ENCODE peak calls at places on chromosome X, in nine cellular contexts. One of them, this sample, is unnamed.

GRCh38 chrX:151151668-151152267 is 24.6 kb upstream of the GPR50 start:
- DNase-seq in CD4-positive, alpha-beta T cell: no peak
- DNase-seq in cardiac muscle cell: peak; percentile 64
- DNase-seq in mammary epithelial cell: peak; percentile 31
- DNase-seq in endodermal cell: peak; percentile 57
- DNase-seq in uterus: no peak
- DNase-seq in tibial nerve: peak; percentile 11
- DNase-seq in aorta: no peak
- DNase-seq in A673: peak; percentile 67
- DNase-seq in this sample: no peak

GRCh38 chrX:119067023-119067739 is 5.6 kb upstream of the CT47C1 start:
- DNase-seq in aorta: peak; percentile 84
- DNase-seq in uterus: peak; percentile 55
- DNase-seq in mammary epithelial cell: peak; percentile 27
- DNase-seq in endodermal cell: peak; percentile 79
- DNase-seq in CD4-positive, alpha-beta T cell: peak; percentile 7
- DNase-seq in cardiac muscle cell: peak; percentile 70
- DNase-seq in A673: peak; percentile 63
- DNase-seq in tibial nerve: peak; percentile 67
- DNase-seq in this sample: peak; percentile 0

GRCh38 chrX:13699183-13699826 is 10.4 kb downstream of the RAB9A start:
- DNase-seq in uterus: no peak
- DNase-seq in CD4-positive, alpha-beta T cell: no peak
- DNase-seq in endodermal cell: no peak
- DNase-seq in A673: no peak
- DNase-seq in cardiac muscle cell: no peak
- DNase-seq in tibial nerve: no peak
- DNase-seq in mammary epithelial cell: no peak
- DNase-seq in aorta: no peak
- DNase-seq in this sample: no peak

GRCh38 chrX:152637649-152638442 is at the start of gene GABRQ:
- DNase-seq in uterus: no peak
- DNase-seq in CD4-positive, alpha-beta T cell: no peak
- DNase-seq in cardiac muscle cell: peak; percentile 45
- DNase-seq in tibial nerve: no peak
- DNase-seq in mammary epithelial cell: no peak
- DNase-seq in A673: peak; percentile 70
- DNase-seq in aorta: no peak
- DNase-seq in endodermal cell: peak; percentile 94
- DNase-seq in this sample: no peak

GRCh38 chrX:87525771-87526229 is 8.2 kb downstream of the KLHL4 start:
- DNase-seq in mammary epithelial cell: peak; percentile 71
- DNase-seq in endodermal cell: no peak
- DNase-seq in CD4-positive, alpha-beta T cell: no peak
- DNase-seq in tibial nerve: no peak
- DNase-seq in A673: no peak
- DNase-seq in cardiac muscle cell: peak; percentile 79
- DNase-seq in uterus: no peak
- DNase-seq in aorta: no peak
- DNase-seq in this sample: no peak

GRCh38 chrX:13029341-13029740 is 15.1 kb downstream of the FAM9C start:
- DNase-seq in mammary epithelial cell: no peak
- DNase-seq in cardiac muscle cell: peak; percentile 59
- DNase-seq in endodermal cell: peak; percentile 84
- DNase-seq in uterus: peak; percentile 54
- DNase-seq in CD4-positive, alpha-beta T cell: peak; percentile 9
- DNase-seq in tibial nerve: peak; percentile 33
- DNase-seq in aorta: no peak
- DNase-seq in A673: peak; percentile 55
- DNase-seq in this sample: no peak

GRCh38 chrX:23334536-23334870 is at the start of gene PTCHD1:
- DNase-seq in endodermal cell: no peak
- DNase-seq in uterus: no peak
- DNase-seq in aorta: no peak
- DNase-seq in CD4-positive, alpha-beta T cell: no peak
- DNase-seq in cardiac muscle cell: no peak
- DNase-seq in mammary epithelial cell: no peak
- DNase-seq in A673: no peak
- DNase-seq in tibial nerve: no peak
- DNase-seq in this sample: no peak

GRCh38 chrX:111322231-111322855 is 52.1 kb upstream of the CAPN6 start:
- DNase-seq in CD4-positive, alpha-beta T cell: no peak
- DNase-seq in mammary epithelial cell: no peak
- DNase-seq in tibial nerve: no peak
- DNase-seq in cardiac muscle cell: no peak
- DNase-seq in A673: no peak
- DNase-seq in endodermal cell: no peak
- DNase-seq in uterus: no peak
- DNase-seq in aorta: no peak
- DNase-seq in this sample: no peak

GRCh38 chrX:63250253-63250868 is 100.8 kb downstream of the SPIN4 start:
- DNase-seq in tibial nerve: peak; percentile 58
- DNase-seq in uterus: peak; percentile 34
- DNase-seq in endodermal cell: peak; percentile 74
- DNase-seq in mammary epithelial cell: peak; percentile 65
- DNase-seq in cardiac muscle cell: peak; percentile 84
- DNase-seq in CD4-positive, alpha-beta T cell: peak; percentile 8
- DNase-seq in A673: peak; percentile 72
- DNase-seq in aorta: no peak
- DNase-seq in this sample: no peak

GRCh38 chrX:120365320-120365719 is 3.4 kb downstream of the ATP1B4 start:
- DNase-seq in mammary epithelial cell: no peak
- DNase-seq in aorta: no peak
- DNase-seq in tibial nerve: no peak
- DNase-seq in A673: peak; percentile 42
- DNase-seq in uterus: no peak
- DNase-seq in endodermal cell: peak; percentile 85
- DNase-seq in CD4-positive, alpha-beta T cell: peak; percentile 14
- DNase-seq in cardiac muscle cell: peak; percentile 17
- DNase-seq in this sample: peak; percentile 25

GRCh38 chrX:104670051-104670450 is 104.1 kb downstream of the IL1RAPL2 start:
- DNase-seq in A673: no peak
- DNase-seq in uterus: no peak
- DNase-seq in endodermal cell: no peak
- DNase-seq in aorta: no peak
- DNase-seq in CD4-positive, alpha-beta T cell: no peak
- DNase-seq in mammary epithelial cell: no peak
- DNase-seq in tibial nerve: no peak
- DNase-seq in cardiac muscle cell: no peak
- DNase-seq in this sample: no peak

GRCh38 chrX:147635186-147635585 is 276.5 kb upstream of the FMR1 start:
- DNase-seq in endodermal cell: no peak
- DNase-seq in uterus: no peak
- DNase-seq in mammary epithelial cell: no peak
- DNase-seq in A673: no peak
- DNase-seq in cardiac muscle cell: no peak
- DNase-seq in tibial nerve: no peak
- DNase-seq in CD4-positive, alpha-beta T cell: no peak
- DNase-seq in aorta: no peak
- DNase-seq in this sample: no peak

GRCh38 chrX:46838974-46839480 is 2.2 kb downstream of the RP2 start:
- DNase-seq in tibial nerve: no peak
- DNase-seq in mammary epithelial cell: no peak
- DNase-seq in endodermal cell: no peak
- DNase-seq in cardiac muscle cell: no peak
- DNase-seq in A673: no peak
- DNase-seq in aorta: no peak
- DNase-seq in CD4-positive, alpha-beta T cell: no peak
- DNase-seq in uterus: no peak
- DNase-seq in this sample: no peak

GRCh38 chrX:30652527-30653414 is 452 bp upstream of the GK start:
- DNase-seq in uterus: peak; percentile 93
- DNase-seq in A673: peak; percentile 91
- DNase-seq in mammary epithelial cell: peak; percentile 85
- DNase-seq in tibial nerve: peak; percentile 88
- DNase-seq in cardiac muscle cell: peak; percentile 96
- DNase-seq in endodermal cell: peak; percentile 97
- DNase-seq in aorta: peak; percentile 97
- DNase-seq in CD4-positive, alpha-beta T cell: peak; percentile 85
- DNase-seq in this sample: peak; percentile 85

GRCh38 chrX:119539872-119540271 is 25.3 kb downstream of the STEEP1 start:
- DNase-seq in mammary epithelial cell: no peak
- DNase-seq in endodermal cell: peak; percentile 49
- DNase-seq in aorta: no peak
- DNase-seq in CD4-positive, alpha-beta T cell: no peak
- DNase-seq in cardiac muscle cell: no peak
- DNase-seq in A673: peak; percentile 10
- DNase-seq in tibial nerve: no peak
- DNase-seq in uterus: no peak
- DNase-seq in this sample: no peak

GRCh38 chrX:20595928-20596550 is 329.3 kb upstream of the RPS6KA3 start:
- DNase-seq in cardiac muscle cell: peak; percentile 25
- DNase-seq in tibial nerve: no peak
- DNase-seq in aorta: no peak
- DNase-seq in mammary epithelial cell: peak; percentile 69
- DNase-seq in endodermal cell: no peak
- DNase-seq in CD4-positive, alpha-beta T cell: no peak
- DNase-seq in uterus: no peak
- DNase-seq in A673: no peak
- DNase-seq in this sample: no peak

GRCh38 chrX:69022430-69022829 is 142.8 kb downstream of the PJA1 start:
- DNase-seq in uterus: no peak
- DNase-seq in tibial nerve: no peak
- DNase-seq in CD4-positive, alpha-beta T cell: no peak
- DNase-seq in endodermal cell: peak; percentile 13
- DNase-seq in mammary epithelial cell: no peak
- DNase-seq in aorta: no peak
- DNase-seq in A673: no peak
- DNase-seq in cardiac muscle cell: no peak
- DNase-seq in this sample: no peak

GRCh38 chrX:68018248-68019203 is 414.8 kb downstream of the OPHN1 start:
- DNase-seq in aorta: no peak
- DNase-seq in uterus: no peak
- DNase-seq in endodermal cell: peak; percentile 86
- DNase-seq in mammary epithelial cell: peak; percentile 26
- DNase-seq in cardiac muscle cell: peak; percentile 35
- DNase-seq in CD4-positive, alpha-beta T cell: no peak
- DNase-seq in tibial nerve: no peak
- DNase-seq in A673: peak; percentile 41
- DNase-seq in this sample: no peak

GRCh38 chrX:148572332-148572731 is 71.9 kb downstream of the AFF2 start:
- DNase-seq in tibial nerve: no peak
- DNase-seq in endodermal cell: no peak
- DNase-seq in aorta: no peak
- DNase-seq in A673: no peak
- DNase-seq in mammary epithelial cell: peak; percentile 41
- DNase-seq in cardiac muscle cell: no peak
- DNase-seq in CD4-positive, alpha-beta T cell: no peak
- DNase-seq in uterus: no peak
- DNase-seq in this sample: no peak

GRCh38 chrX:104968241-104968640 is 252.3 kb downstream of the TEX13A start:
- DNase-seq in A673: no peak
- DNase-seq in uterus: no peak
- DNase-seq in tibial nerve: no peak
- DNase-seq in endodermal cell: no peak
- DNase-seq in mammary epithelial cell: no peak
- DNase-seq in aorta: no peak
- DNase-seq in cardiac muscle cell: no peak
- DNase-seq in CD4-positive, alpha-beta T cell: no peak
- DNase-seq in this sample: no peak

GRCh38 chrX:38435130-38435529 is 82.7 kb downstream of the OTC start:
- DNase-seq in aorta: no peak
- DNase-seq in tibial nerve: no peak
- DNase-seq in cardiac muscle cell: no peak
- DNase-seq in mammary epithelial cell: no peak
- DNase-seq in A673: no peak
- DNase-seq in CD4-positive, alpha-beta T cell: no peak
- DNase-seq in endodermal cell: no peak
- DNase-seq in uterus: no peak
- DNase-seq in this sample: no peak

GRCh38 chrX:103658681-103659433 is 27.6 kb downstream of the MORF4L2 start:
- DNase-seq in aorta: no peak
- DNase-seq in tibial nerve: no peak
- DNase-seq in uterus: no peak
- DNase-seq in cardiac muscle cell: no peak
- DNase-seq in A673: peak; percentile 5
- DNase-seq in endodermal cell: no peak
- DNase-seq in CD4-positive, alpha-beta T cell: no peak
- DNase-seq in mammary epithelial cell: no peak
- DNase-seq in this sample: no peak

GRCh38 chrX:129779086-129779672 is 570 bp upstream of the SASH3 start:
- DNase-seq in uterus: no peak
- DNase-seq in A673: no peak
- DNase-seq in mammary epithelial cell: no peak
- DNase-seq in cardiac muscle cell: no peak
- DNase-seq in aorta: no peak
- DNase-seq in endodermal cell: peak; percentile 5
- DNase-seq in tibial nerve: no peak
- DNase-seq in CD4-positive, alpha-beta T cell: no peak
- DNase-seq in this sample: no peak
- H3K27ac ChIP-seq in uterus: no peak overlapping the region
- H3K27ac ChIP-seq in A673: no peak overlapping the region
- H3K27ac ChIP-seq in mammary epithelial cell: no peak overlapping the region
- H3K27ac ChIP-seq in cardiac muscle cell: no peak overlapping the region
- H3K27ac ChIP-seq in aorta: no peak overlapping the region
- H3K27ac ChIP-seq in endodermal cell: no peak overlapping the region
- H3K27ac ChIP-seq in tibial nerve: no peak overlapping the region
- H3K27ac ChIP-seq in CD4-positive, alpha-beta T cell: peak overlapping the region; percentile 90
- H3K27ac ChIP-seq in this sample: no peak overlapping the region

GRCh38 chrX:118024482-118024881 is 92.1 kb downstream of the KLHL13 start:
- DNase-seq in CD4-positive, alpha-beta T cell: no peak
- DNase-seq in mammary epithelial cell: no peak
- DNase-seq in tibial nerve: no peak
- DNase-seq in uterus: no peak
- DNase-seq in cardiac muscle cell: no peak
- DNase-seq in A673: no peak
- DNase-seq in aorta: no peak
- DNase-seq in endodermal cell: no peak
- DNase-seq in this sample: no peak
- H3K27ac ChIP-seq in CD4-positive, alpha-beta T cell: no peak overlapping the region
- H3K27ac ChIP-seq in mammary epithelial cell: no peak overlapping the region
- H3K27ac ChIP-seq in tibial nerve: no peak overlapping the region
- H3K27ac ChIP-seq in uterus: no peak overlapping the region
- H3K27ac ChIP-seq in cardiac muscle cell: no peak overlapping the region
- H3K27ac ChIP-seq in A673: no peak overlapping the region
- H3K27ac ChIP-seq in aorta: no peak overlapping the region
- H3K27ac ChIP-seq in endodermal cell: no peak overlapping the region
- H3K27ac ChIP-seq in this sample: no peak overlapping the region

GRCh38 chrX:129780441-129781105 is 824 bp downstream of the SASH3 start:
- DNase-seq in uterus: no peak
- DNase-seq in tibial nerve: no peak
- DNase-seq in cardiac muscle cell: no peak
- DNase-seq in aorta: peak; percentile 65
- DNase-seq in CD4-positive, alpha-beta T cell: no peak
- DNase-seq in endodermal cell: no peak
- DNase-seq in mammary epithelial cell: no peak
- DNase-seq in A673: no peak
- DNase-seq in this sample: no peak
- H3K27ac ChIP-seq in uterus: no peak overlapping the region
- H3K27ac ChIP-seq in tibial nerve: no peak overlapping the region
- H3K27ac ChIP-seq in cardiac muscle cell: no peak overlapping the region
- H3K27ac ChIP-seq in aorta: no peak overlapping the region
- H3K27ac ChIP-seq in CD4-positive, alpha-beta T cell: peak overlapping the region; percentile 90
- H3K27ac ChIP-seq in endodermal cell: no peak overlapping the region
- H3K27ac ChIP-seq in mammary epithelial cell: no peak overlapping the region
- H3K27ac ChIP-seq in A673: no peak overlapping the region
- H3K27ac ChIP-seq in this sample: peak overlapping the region; percentile 29

DNA sequence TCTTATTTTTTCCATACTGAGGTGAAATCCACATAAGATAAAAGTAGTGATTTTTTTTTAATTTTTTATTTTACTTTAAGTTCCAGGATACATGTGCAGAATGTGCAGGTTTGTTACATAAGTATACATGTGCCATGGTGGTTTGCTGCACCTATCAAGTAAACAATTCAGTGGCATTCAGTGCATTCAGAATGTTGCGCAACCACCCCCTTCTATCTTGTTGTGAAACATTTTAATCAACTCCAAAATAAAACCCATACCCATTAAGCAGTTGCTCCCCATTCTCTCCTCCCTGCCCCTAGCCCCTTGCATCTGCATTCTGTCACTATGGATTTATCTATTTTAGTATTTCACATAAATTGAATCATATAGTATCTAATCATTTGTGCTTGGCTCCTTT is 121.2 kb downstream of the KLHL13 start:
- DNase-seq in tibial nerve: no peak
- DNase-seq in aorta: no peak
- DNase-seq in cardiac muscle cell: no peak
- DNase-seq in CD4-positive, alpha-beta T cell: no peak
- DNase-seq in mammary epithelial cell: no peak
- DNase-seq in A673: no peak
- DNase-seq in uterus: no peak
- DNase-seq in endodermal cell: no peak
- DNase-seq in this sample: no peak
- H3K27ac ChIP-seq in tibial nerve: no peak overlapping the region
- H3K27ac ChIP-seq in aorta: no peak overlapping the region
- H3K27ac ChIP-seq in cardiac muscle cell: no peak overlapping the region
- H3K27ac ChIP-seq in CD4-positive, alpha-beta T cell: no peak overlapping the region
- H3K27ac ChIP-seq in mammary epithelial cell: no peak overlapping the region
- H3K27ac ChIP-seq in A673: no peak overlapping the region
- H3K27ac ChIP-seq in uterus: no peak overlapping the region
- H3K27ac ChIP-seq in endodermal cell: no peak overlapping the region
- H3K27ac ChIP-seq in this sample: no peak overlapping the region

This sample was measured in caudate nucleus.